ENCODE peak calls at places on chromosomes 4 and X, in six cellular contexts. H is A549, Y is AG09319, Z is Calu3, R is endothelial cell, Q is A673. F is an unnamed sample.

GRCh38 chrX:132023896-132024386 is 839 bp downstream of the STK26 start:
- DNase-seq in H (peak), Y (no peak), Z (peak), R (no peak), Q (peak), F (peak)

GRCh38 chr4:74375824-74376426 is 11.0 kb downstream of the EREG start:
- DNase-seq in H (no peak), Y (no peak), Z (no peak), R (no peak), Q (no peak), F (no peak)

GRCh38 chrX:69155786-69156520 is 9.3 kb downstream of the PJA1 start:
- DNase-seq in H (no peak), Y (no peak), Z (no peak), R (no peak), Q (no peak), F (no peak)

GRCh38 chr4:73021634-73022033 is 47.9 kb downstream of the COX18 start:
- DNase-seq in H (peak), Y (peak), Z (peak), R (no peak), Q (peak), F (peak)

GRCh38 chr4:36388710-36389109 is 107.3 kb downstream of the DTHD1 start:
- DNase-seq in H (no peak), Y (no peak), Z (no peak), R (no peak), Q (no peak), F (no peak)

GRCh38 chr4:2250003-2250763 is 8.3 kb upstream of the HAUS3 start:
- DNase-seq in H (no peak), Y (no peak), Z (no peak), R (no peak), Q (no peak), F (peak)

GRCh38 chrX:10906861-10907260 is 204.3 kb upstream of the HCCS start:
- DNase-seq in H (no peak), Y (no peak), Z (no peak), R (no peak), Q (no peak), F (no peak)

GRCh38 chr4:40038972-40039371 is 17.7 kb upstream of the N4BP2 start:
- DNase-seq in H (no peak), Y (no peak), Z (no peak), R (no peak), Q (no peak), F (no peak)

GRCh38 chr4:69096810-69097209 is 536 bp downstream of the UGT2B7 start:
- DNase-seq in H (no peak), Y (no peak), Z (no peak), R (no peak), Q (no peak), F (no peak)

GRCh38 chrX:32480019-32480418 is 731.3 kb downstream of the DMD start:
- DNase-seq in H (no peak), Y (no peak), Z (no peak), R (no peak), Q (no peak), F (no peak)

GRCh38 chrX:32489125-32489524 is 722.2 kb downstream of the DMD start:
- DNase-seq in H (no peak), Y (no peak), Z (no peak), R (no peak), Q (no peak), F (no peak)

GRCh38 chrX:32483534-32484136 is 727.7 kb downstream of the DMD start:
- DNase-seq in H (no peak), Y (no peak), Z (no peak), R (no peak), Q (peak), F (no peak)
- TF ChIP-seq CTCF in H (no peak), Y (peak), Z (no peak), R (peak), Q (peak), F (peak)

DNA sequence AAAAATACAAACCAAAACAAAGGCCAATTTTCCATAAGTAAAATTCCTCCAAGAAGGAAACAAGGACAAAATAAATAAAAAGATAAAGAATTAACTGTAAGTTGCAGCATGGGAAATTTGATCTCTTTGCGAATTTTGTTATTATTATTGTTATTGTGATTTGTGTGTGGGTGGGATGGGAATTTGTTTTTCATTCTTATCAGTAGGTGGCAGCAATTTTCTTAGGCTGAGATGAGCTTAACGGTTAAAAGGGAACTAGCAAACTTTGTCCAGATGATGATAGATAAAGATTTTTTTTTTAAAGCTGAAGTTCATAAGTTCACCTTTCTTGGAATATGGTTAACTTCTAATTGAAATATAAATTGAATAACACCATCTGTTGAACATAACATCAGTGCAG is 83.2 kb upstream of the IL1RAPL2 start:
- DNase-seq in H (no peak), Y (no peak), Z (no peak), R (no peak), Q (peak), F (no peak)
- TF ChIP-seq CTCF in H (peak), Y (no peak), Z (no peak), R (no peak), Q (peak), F (no peak)

GRCh38 chr4:25367004-25367621 is 9.9 kb upstream of the ANAPC4 start:
- DNase-seq in H (no peak), Y (no peak), Z (no peak), R (no peak), Q (peak), F (peak)
- TF ChIP-seq CTCF in H (peak), Y (peak), Z (no peak), R (peak), Q (peak), F (peak)

GRCh38 chr4:83197555-83198235 is 83.2 kb upstream of the PLAC8 start:
- DNase-seq in H (no peak), Y (no peak), Z (no peak), R (no peak), Q (no peak), F (no peak)
- TF ChIP-seq CTCF in H (no peak), Y (no peak), Z (no peak), R (no peak), Q (no peak), F (no peak)

DNA sequence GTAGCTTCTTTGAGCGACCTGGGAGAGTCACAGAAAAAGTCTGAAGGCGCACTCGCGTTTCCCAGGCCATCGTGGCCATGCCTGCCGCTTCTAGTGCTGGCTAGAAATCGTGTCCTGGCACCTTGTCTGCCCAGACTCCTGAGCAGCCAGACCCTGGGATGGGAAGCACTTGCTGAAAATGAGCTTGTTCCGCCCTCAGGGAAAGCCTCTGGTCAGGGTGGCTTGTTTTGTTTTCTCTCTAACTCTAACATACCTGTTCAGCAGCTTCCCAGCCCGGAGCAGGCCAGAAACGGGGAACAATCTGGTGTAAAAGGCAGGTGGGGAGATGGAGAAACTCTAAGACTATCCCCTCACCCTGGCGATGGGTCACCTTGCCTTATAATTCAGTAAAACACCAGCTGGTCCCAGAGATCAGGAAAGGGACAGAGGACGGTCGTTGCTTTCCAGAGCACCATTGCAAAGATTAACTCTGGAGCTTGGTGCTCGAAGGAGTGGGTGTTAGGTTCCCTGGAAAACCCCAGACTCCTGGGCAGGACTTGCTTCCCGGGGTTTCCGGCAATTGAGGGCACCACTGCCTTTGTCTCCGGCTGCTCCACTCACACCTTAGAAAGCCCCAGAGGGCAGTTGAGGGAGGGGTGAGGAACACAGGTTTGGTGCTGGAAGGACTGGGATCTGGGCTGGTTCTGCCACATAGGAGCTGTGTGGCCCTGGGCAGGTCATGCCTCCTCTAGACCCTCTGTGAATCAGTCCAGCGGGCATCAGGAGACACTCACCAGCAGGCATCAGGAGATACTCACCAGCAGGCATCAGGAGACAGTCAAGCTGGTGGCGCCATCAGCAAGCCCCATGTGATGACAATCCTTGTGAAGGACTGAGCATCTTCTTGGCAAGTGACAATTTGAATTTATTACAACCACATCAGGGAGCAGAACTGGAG is 4.5 kb upstream of the SH3TC1 start:
- DNase-seq in H (no peak), Y (no peak), Z (no peak), R (no peak), Q (no peak), F (no peak)
- TF ChIP-seq CTCF in H (no peak), Y (no peak), Z (no peak), R (no peak), Q (no peak), F (no peak)